ENCODE peak calls at places on chromosome 4, in five cellular contexts. S is spleen, G is GM12892, C is HCT116, B is K562. V is an unnamed sample.

GRCh38 chr4:98657531-98658286 is 702 bp downstream of the TSPAN5 start:
- DNase-seq in C (no peak), B (peak; percentile 22), S (peak; percentile 78), G (no peak), V (no peak)

GRCh38 chr4:113181289-113182007 is 132.0 kb downstream of the ANK2 start:
- DNase-seq in B (no peak), S (no peak), C (no peak), G (no peak), V (no peak)

GRCh38 chr4:2827874-2828751 is 15.5 kb upstream of the ADD1 start:
- DNase-seq in C (no peak), G (peak; percentile 19), B (no peak), S (peak; percentile 71), V (peak; percentile 63)

GRCh38 chr4:144204431-144204830 is 63.9 kb upstream of the GYPA start:
- DNase-seq in S (no peak), G (no peak), C (no peak), B (no peak), V (no peak)

GRCh38 chr4:25953740-25954139 is 39.7 kb downstream of the SMIM20 start:
- DNase-seq in C (peak; percentile 79), S (no peak), G (no peak), B (no peak), V (no peak)

GRCh38 chr4:152577708-152578421 is 42.0 kb upstream of the FBXW7 start:
- DNase-seq in S (no peak), C (no peak), B (no peak), G (no peak), V (no peak)

GRCh38 chr4:25439913-25440477 is 62.9 kb downstream of the ANAPC4 start:
- DNase-seq in C (peak; percentile 45), G (peak; percentile 49), S (no peak), B (peak; percentile 71), V (no peak)

GRCh38 chr4:133151301-133151680 is 2.2 kb downstream of the PCDH10 start:
- DNase-seq in C (no peak), G (no peak), S (no peak), B (no peak), V (peak; percentile 48)

GRCh38 chr4:137180349-137180748 is 351.9 kb downstream of the PCDH18 start:
- DNase-seq in G (no peak), B (no peak), S (no peak), C (peak; percentile 1), V (no peak)

GRCh38 chr4:185382754-185383153 is 13.0 kb downstream of the LRP2BP start:
- DNase-seq in G (no peak), B (no peak), C (no peak), S (no peak), V (no peak)

GRCh38 chr4:69830529-69831269 is 29.2 kb downstream of the SULT1E1 start:
- DNase-seq in S (peak; percentile 41), C (no peak), G (no peak), B (no peak), V (no peak)

GRCh38 chr4:121535351-121535750 is 154.5 kb upstream of the QRFPR start:
- DNase-seq in C (no peak), G (no peak), B (no peak), S (no peak), V (no peak)

GRCh38 chr4:113760094-113760851 is 1.3 kb downstream of the CAMK2D start:
- DNase-seq in B (no peak), G (no peak), C (no peak), S (peak; percentile 82), V (peak; percentile 66)

GRCh38 chr4:170769857-170770256 is 680.1 kb upstream of the AADAT start:
- DNase-seq in S (no peak), C (no peak), G (no peak), B (no peak), V (no peak)

GRCh38 chr4:173835863-173836262 is 305.8 kb upstream of the HAND2 start:
- DNase-seq in S (no peak), B (no peak), G (no peak), C (no peak), V (peak; percentile 70)

GRCh38 chr4:41178372-41179085 is 35.8 kb downstream of the APBB2 start:
- DNase-seq in S (no peak), G (no peak), B (no peak), C (no peak), V (no peak)

GRCh38 chr4:173827707-173828106 is 297.7 kb upstream of the HAND2 start:
- DNase-seq in G (no peak), B (no peak), C (peak; percentile 4), S (no peak), V (no peak)

GRCh38 chr4:8148785-8149435 is 9.7 kb downstream of the ABLIM2 start:
- DNase-seq in B (no peak), S (no peak), G (no peak), C (no peak), V (no peak)

GRCh38 chr4:58144721-58145120 is 1034.5 kb upstream of the IGFBP7 start:
- DNase-seq in B (no peak), S (no peak), C (no peak), G (no peak), V (no peak)

GRCh38 chr4:3476341-3476747 is 13.2 kb downstream of the DOK7 start:
- DNase-seq in C (no peak), G (no peak), B (no peak), S (peak; percentile 62), V (no peak)

GRCh38 chr4:181968371-181968770 is 274.8 kb upstream of the TENM3 start:
- DNase-seq in G (no peak), C (no peak), S (no peak), B (no peak), V (no peak)

GRCh38 chr4:111066447-111066846 is 443.6 kb upstream of the PITX2 start:
- DNase-seq in C (no peak), S (no peak), B (no peak), G (no peak), V (no peak)

GRCh38 chr4:146134761-146135160 is 40.8 kb upstream of the LSM6 start:
- DNase-seq in C (no peak), G (no peak), S (no peak), B (no peak), V (no peak)

GRCh38 chr4:83212041-83212851 is 72.4 kb downstream of the COQ2 start:
- DNase-seq in G (no peak), B (no peak), C (no peak), S (peak; percentile 75), V (no peak)

GRCh38 chr4:15654556-15655222 is 468 bp downstream of the FBXL5 start:
- DNase-seq in S (peak; percentile 93), C (no peak), G (no peak), B (peak; percentile 60), V (peak; percentile 79)

GRCh38 chr4:1133033-1133432 is 19.7 kb upstream of the RNF212 start:
- DNase-seq in B (no peak), C (no peak), G (no peak), S (no peak), V (no peak)

GRCh38 chr4:111434581-111434980 is 710.7 kb upstream of the FAM241A start:
- DNase-seq in C (no peak), B (no peak), S (no peak), G (no peak), V (no peak)

GRCh38 chr4:168534535-168534934 is 37.7 kb downstream of the PALLD start:
- DNase-seq in S (no peak), B (no peak), C (no peak), G (no peak), V (no peak)
- TF ChIP-seq POLR2AphosphoS5 in S (no peak), B (no peak), C (no peak), G (no peak), V (no peak)

GRCh38 chr4:10733016-10733415 is 48.4 kb upstream of the CLNK start:
- DNase-seq in C (no peak), B (no peak), G (no peak), S (no peak), V (no peak)

GRCh38 chr4:10731162-10731561 is 46.6 kb upstream of the CLNK start:
- DNase-seq in B (no peak), S (no peak), C (no peak), G (no peak), V (no peak)

GRCh38 chr4:10730590-10730989 is 46.0 kb upstream of the CLNK start:
- DNase-seq in S (no peak), C (no peak), G (no peak), B (no peak), V (no peak)

GRCh38 chr4:10732235-10732975 is 47.8 kb upstream of the CLNK start:
- DNase-seq in G (no peak), C (no peak), B (no peak), S (no peak), V (no peak)

DNA sequence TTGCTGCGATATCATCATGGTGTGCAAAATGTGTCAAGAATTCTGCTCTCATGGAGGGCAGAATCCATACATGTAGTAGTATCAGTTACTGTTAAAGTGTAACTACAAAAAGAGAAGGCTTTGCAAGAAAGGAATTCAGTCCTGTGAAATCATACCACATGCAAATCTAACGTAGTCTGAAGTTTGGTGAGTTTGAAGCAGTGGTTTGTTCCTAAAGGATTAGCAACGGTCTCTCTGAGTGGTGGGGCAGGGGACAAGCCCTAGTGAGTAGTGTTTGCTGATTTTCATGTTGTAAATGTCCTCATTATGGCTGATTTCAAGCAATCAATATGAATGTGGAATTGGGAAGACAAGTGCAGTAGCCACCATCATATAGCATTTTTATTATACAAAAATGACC is 47.1 kb upstream of the CLNK start:
- DNase-seq in S (no peak), C (no peak), B (no peak), G (no peak), V (no peak)
- TF ChIP-seq POLR2AphosphoS5 in S (no peak), C (no peak), B (no peak), G (no peak), V (no peak)

GRCh38 chr4:71201817-71202576 is 136.8 kb upstream of the SLC4A4 start:
- DNase-seq in G (no peak), B (peak; percentile 13), C (no peak), S (no peak), V (no peak)
- TF ChIP-seq POLR2AphosphoS5 in G (no peak), B (no peak), C (no peak), S (no peak), V (no peak)

GRCh38 chr4:123876640-123877039 is 480.0 kb downstream of the SPRY1 start:
- DNase-seq in S (no peak), G (no peak), C (no peak), B (no peak), V (no peak)

GRCh38 chr4:123876122-123876521 is 479.5 kb downstream of the SPRY1 start:
- DNase-seq in G (no peak), B (no peak), S (no peak), C (no peak), V (no peak)

GRCh38 chr4:123871351-123871750 is 474.8 kb downstream of the SPRY1 start:
- DNase-seq in G (no peak), S (no peak), B (no peak), C (no peak), V (no peak)

GRCh38 chr4:123877561-123877960 is 481.0 kb downstream of the SPRY1 start:
- DNase-seq in S (no peak), G (no peak), B (no peak), C (no peak), V (no peak)

GRCh38 chr4:123874044-123874443 is 477.4 kb downstream of the SPRY1 start:
- DNase-seq in S (no peak), C (no peak), B (no peak), G (no peak), V (no peak)
- TF ChIP-seq POLR2AphosphoS5 in S (no peak), C (no peak), B (no peak), G (no peak), V (no peak)

GRCh38 chr4:128831526-128832252 is 22.2 kb downstream of the JADE1 start:
- DNase-seq in S (no peak), B (no peak), G (no peak), C (no peak), V (no peak)
- TF ChIP-seq POLR2AphosphoS5 in S (no peak), B (no peak), G (no peak), C (no peak), V (no peak)

V was measured in sigmoid colon.